ENCODE peak calls at places on chromosomes 2 and 18, in ten cellular contexts. One of them, this sample, is unnamed.

GRCh38 chr2:46393352-46393820 is 86.0 kb upstream of the TMEM247 start:
- DNase-seq in LHCN-M2: no peak
- DNase-seq in brain microvascular endothelial cell: no peak
- DNase-seq in T-helper 1 cell: no peak
- DNase-seq in CD8-positive, alpha-beta T cell: no peak
- DNase-seq in NCI-H1417: no peak
- DNase-seq in NCI-H69: no peak
- DNase-seq in RWPE1: no peak
- DNase-seq in T-helper 9 cell: no peak
- DNase-seq in omental fat pad: no peak
- DNase-seq in this sample: no peak

GRCh38 chr2:37786153-37786809 is 114.8 kb upstream of the CDC42EP3 start:
- DNase-seq in brain microvascular endothelial cell: no peak
- DNase-seq in RWPE1: no peak
- DNase-seq in NCI-H69: peak
- DNase-seq in NCI-H1417: no peak
- DNase-seq in T-helper 1 cell: no peak
- DNase-seq in LHCN-M2: peak
- DNase-seq in omental fat pad: no peak
- DNase-seq in CD8-positive, alpha-beta T cell: no peak
- DNase-seq in T-helper 9 cell: no peak
- DNase-seq in this sample: no peak

GRCh38 chr2:11669454-11670291 is at the start of gene NTSR2:
- DNase-seq in omental fat pad: no peak
- DNase-seq in RWPE1: peak
- DNase-seq in T-helper 1 cell: no peak
- DNase-seq in LHCN-M2: no peak
- DNase-seq in NCI-H1417: no peak
- DNase-seq in NCI-H69: no peak
- DNase-seq in T-helper 9 cell: no peak
- DNase-seq in brain microvascular endothelial cell: peak
- DNase-seq in CD8-positive, alpha-beta T cell: no peak
- DNase-seq in this sample: peak

GRCh38 chr2:172962824-172963223 is 112.8 kb upstream of the MAP3K20 start:
- DNase-seq in omental fat pad: no peak
- DNase-seq in RWPE1: no peak
- DNase-seq in NCI-H69: no peak
- DNase-seq in T-helper 1 cell: no peak
- DNase-seq in NCI-H1417: no peak
- DNase-seq in T-helper 9 cell: no peak
- DNase-seq in CD8-positive, alpha-beta T cell: no peak
- DNase-seq in brain microvascular endothelial cell: peak
- DNase-seq in LHCN-M2: peak
- DNase-seq in this sample: no peak

GRCh38 chr2:190362894-190363293 is 19.5 kb downstream of the INPP1 start:
- DNase-seq in NCI-H1417: no peak
- DNase-seq in brain microvascular endothelial cell: no peak
- DNase-seq in CD8-positive, alpha-beta T cell: no peak
- DNase-seq in T-helper 1 cell: no peak
- DNase-seq in NCI-H69: no peak
- DNase-seq in LHCN-M2: no peak
- DNase-seq in RWPE1: no peak
- DNase-seq in T-helper 9 cell: no peak
- DNase-seq in omental fat pad: no peak
- DNase-seq in this sample: no peak

GRCh38 chr18:36568487-36568886 is 260.3 kb downstream of the TPGS2 start:
- DNase-seq in brain microvascular endothelial cell: no peak
- DNase-seq in omental fat pad: no peak
- DNase-seq in T-helper 1 cell: no peak
- DNase-seq in LHCN-M2: no peak
- DNase-seq in T-helper 9 cell: no peak
- DNase-seq in NCI-H69: no peak
- DNase-seq in NCI-H1417: no peak
- DNase-seq in RWPE1: no peak
- DNase-seq in CD8-positive, alpha-beta T cell: no peak
- DNase-seq in this sample: no peak

GRCh38 chr2:64359176-64359891 is 94.6 kb upstream of the LGALSL start:
- DNase-seq in T-helper 9 cell: no peak
- DNase-seq in omental fat pad: no peak
- DNase-seq in T-helper 1 cell: no peak
- DNase-seq in LHCN-M2: peak
- DNase-seq in NCI-H1417: no peak
- DNase-seq in RWPE1: no peak
- DNase-seq in NCI-H69: no peak
- DNase-seq in brain microvascular endothelial cell: no peak
- DNase-seq in CD8-positive, alpha-beta T cell: no peak
- DNase-seq in this sample: no peak

GRCh38 chr2:128196026-128196822 is 105.2 kb downstream of the UGGT1 start:
- DNase-seq in LHCN-M2: no peak
- DNase-seq in NCI-H69: peak
- DNase-seq in RWPE1: no peak
- DNase-seq in brain microvascular endothelial cell: peak
- DNase-seq in omental fat pad: no peak
- DNase-seq in CD8-positive, alpha-beta T cell: no peak
- DNase-seq in T-helper 9 cell: no peak
- DNase-seq in NCI-H1417: no peak
- DNase-seq in T-helper 1 cell: no peak
- DNase-seq in this sample: no peak

GRCh38 chr2:4561206-4561605 is 857.8 kb downstream of the DCDC2C start:
- DNase-seq in LHCN-M2: no peak
- DNase-seq in RWPE1: no peak
- DNase-seq in T-helper 9 cell: no peak
- DNase-seq in brain microvascular endothelial cell: no peak
- DNase-seq in T-helper 1 cell: no peak
- DNase-seq in NCI-H1417: no peak
- DNase-seq in NCI-H69: no peak
- DNase-seq in omental fat pad: no peak
- DNase-seq in CD8-positive, alpha-beta T cell: no peak
- DNase-seq in this sample: no peak